ENCODE peak calls at places on chromosomes 12 and 14, in eight cellular contexts. I is cardiac muscle cell; Q is endodermal cell; M is fibroblast of lung; Z is effector memory CD4-positive, alpha-beta T cell; P is GM23248; J is upper lobe of right lung; O is ovary. Y is an unnamed sample.

GRCh38 chr12:132827763-132828703 is 636 bp downstream of the GOLGA3 start:
- DNase-seq in I (peak; percentile 52), Q (peak; percentile 74), M (peak; percentile 85), Z (peak; percentile 8), P (peak; percentile 88), J (peak; percentile 73), O (peak; percentile 13), Y (no peak)

GRCh38 chr12:40469736-40470135 is 222.5 kb upstream of the CNTN1 start:
- DNase-seq in I (no peak), Q (no peak), M (no peak), Z (no peak), P (no peak), J (no peak), O (no peak), Y (no peak)

GRCh38 chr14:95496690-95497241 is 19.7 kb downstream of the SYNE3 start:
- DNase-seq in I (no peak), Q (no peak), M (peak; percentile 73), Z (no peak), P (no peak), J (no peak), O (peak; percentile 81), Y (no peak)

GRCh38 chr12:91858186-91858585 is 287.5 kb downstream of the BTG1 start:
- DNase-seq in I (no peak), Q (no peak), M (no peak), Z (no peak), P (no peak), J (no peak), O (no peak), Y (no peak)

GRCh38 chr12:51326762-51327439 is 2.9 kb upstream of the BIN2 start:
- DNase-seq in I (no peak), Q (no peak), M (peak; percentile 78), Z (no peak), P (peak; percentile 79), J (peak; percentile 73), O (no peak), Y (no peak)

GRCh38 chr12:40662366-40662765 is 29.9 kb upstream of the CNTN1 start:
- DNase-seq in I (no peak), Q (no peak), M (no peak), Z (no peak), P (no peak), J (no peak), O (no peak), Y (no peak)

GRCh38 chr12:2372178-2372577 is 319.4 kb downstream of the CACNA1C start:
- DNase-seq in I (no peak), Q (peak; percentile 37), M (no peak), Z (no peak), P (no peak), J (peak; percentile 16), O (no peak), Y (no peak)

GRCh38 chr12:4307593-4308333 is 13.2 kb upstream of the TIGAR start:
- DNase-seq in I (peak; percentile 85), Q (peak; percentile 98), M (peak; percentile 76), Z (no peak), P (peak; percentile 80), J (peak; percentile 72), O (peak; percentile 51), Y (peak; percentile 98)

GRCh38 chr14:89221109-89221508 is 195.9 kb downstream of the FOXN3 start:
- DNase-seq in I (no peak), Q (no peak), M (peak; percentile 84), Z (no peak), P (peak; percentile 77), J (no peak), O (no peak), Y (no peak)

GRCh38 chr14:73476451-73476905 is 14.3 kb upstream of the RIOX1 start:
- DNase-seq in I (no peak), Q (no peak), M (no peak), Z (no peak), P (no peak), J (no peak), O (no peak), Y (no peak)

GRCh38 chr12:43066471-43066870 is 476.9 kb upstream of the PRICKLE1 start:
- DNase-seq in I (no peak), Q (no peak), M (peak; percentile 60), Z (no peak), P (no peak), J (no peak), O (no peak), Y (no peak)

GRCh38 chr12:16857456-16857923 is 251.5 kb upstream of the LMO3 start:
- DNase-seq in I (no peak), Q (no peak), M (no peak), Z (no peak), P (no peak), J (no peak), O (no peak), Y (no peak)

GRCh38 chr14:90661881-90662280 is 154.3 kb downstream of the TTC7B start:
- DNase-seq in I (no peak), Q (no peak), M (no peak), Z (no peak), P (no peak), J (peak; percentile 72), O (no peak), Y (no peak)
- H3K27ac ChIP-seq in I (no peak overlapping the region), Q (no peak overlapping the region), M (no peak overlapping the region), Z (no peak overlapping the region), P (no peak overlapping the region), J (peak overlapping the region; percentile 53), O (no peak overlapping the region), Y (no peak overlapping the region)

GRCh38 chr12:15726029-15726756 is 63.0 kb downstream of the EPS8 start:
- DNase-seq in I (no peak), Q (no peak), M (no peak), Z (no peak), P (peak; percentile 52), J (no peak), O (no peak), Y (no peak)
- H3K27ac ChIP-seq in I (no peak overlapping the region), Q (no peak overlapping the region), M (no peak overlapping the region), Z (no peak overlapping the region), P (peak overlapping the region; percentile 92), J (peak overlapping the region; percentile 28), O (no peak overlapping the region), Y (no peak overlapping the region)

DNA sequence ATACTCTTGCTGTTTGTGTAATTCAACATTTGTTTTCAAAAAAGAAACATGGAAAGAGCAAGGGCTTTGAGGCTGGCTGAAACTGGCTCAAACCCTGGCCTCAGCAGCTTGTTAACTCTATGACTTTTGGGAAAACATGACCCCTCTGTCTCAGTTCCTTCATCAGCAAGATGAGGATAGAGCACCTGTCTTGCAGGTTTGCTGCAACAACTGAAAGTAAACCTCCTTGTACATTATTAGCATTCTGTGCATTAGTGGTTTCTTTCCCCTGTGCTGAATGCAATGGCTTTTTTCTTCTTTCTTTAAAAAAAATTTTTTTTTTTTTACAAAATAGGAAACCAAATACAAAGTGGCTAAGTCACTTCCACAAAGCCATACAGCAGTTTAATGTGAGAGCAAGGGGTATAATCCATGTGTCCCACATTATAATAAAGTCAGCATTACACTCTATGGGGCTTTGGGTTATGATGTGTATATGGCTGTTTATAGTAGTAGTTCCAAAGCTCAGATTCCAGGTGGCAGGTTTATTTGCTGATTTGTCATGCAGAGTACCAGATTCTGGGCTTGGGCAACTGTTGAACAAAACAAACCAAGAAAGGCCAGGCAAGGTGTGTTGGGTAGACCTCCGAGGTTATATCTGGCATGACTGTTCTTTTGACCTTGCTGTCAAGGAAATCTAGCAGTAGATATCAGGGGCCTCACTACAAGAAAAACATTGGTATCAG is 194.6 kb upstream of the CNOT2 start:
- DNase-seq in I (no peak), Q (no peak), M (no peak), Z (no peak), P (no peak), J (no peak), O (no peak), Y (no peak)
- H3K27ac ChIP-seq in I (no peak overlapping the region), Q (no peak overlapping the region), M (no peak overlapping the region), Z (no peak overlapping the region), P (no peak overlapping the region), J (no peak overlapping the region), O (no peak overlapping the region), Y (no peak overlapping the region)

GRCh38 chr12:64086946-64087345 is 135.2 kb downstream of the KICS2 start:
- DNase-seq in I (no peak), Q (no peak), M (no peak), Z (no peak), P (no peak), J (no peak), O (no peak), Y (no peak)

GRCh38 chr12:64082866-64083268 is 139.2 kb downstream of the KICS2 start:
- DNase-seq in I (no peak), Q (no peak), M (no peak), Z (no peak), P (no peak), J (no peak), O (no peak), Y (no peak)

GRCh38 chr12:64085154-64085553 is 136.9 kb downstream of the KICS2 start:
- DNase-seq in I (no peak), Q (no peak), M (no peak), Z (no peak), P (no peak), J (no peak), O (no peak), Y (no peak)

GRCh38 chr12:64083285-64084210 is 138.5 kb downstream of the KICS2 start:
- DNase-seq in I (no peak), Q (no peak), M (peak; percentile 93), Z (no peak), P (peak; percentile 94), J (no peak), O (peak; percentile 88), Y (no peak)

GRCh38 chr12:64085996-64086395 is 136.1 kb downstream of the KICS2 start:
- DNase-seq in I (no peak), Q (no peak), M (no peak), Z (no peak), P (peak; percentile 67), J (no peak), O (no peak), Y (no peak)
- H3K27ac ChIP-seq in I (no peak overlapping the region), Q (no peak overlapping the region), M (peak overlapping the region; percentile 68), Z (no peak overlapping the region), P (peak overlapping the region; percentile 85), J (no peak overlapping the region), O (no peak overlapping the region), Y (no peak overlapping the region)

GRCh38 chr14:104394606-104394910 is 185.0 kb upstream of the C14orf180 start:
- DNase-seq in I (no peak), Q (no peak), M (no peak), Z (no peak), P (no peak), J (no peak), O (no peak), Y (peak; percentile 17)

GRCh38 chr14:104393898-104394605 is 185.5 kb upstream of the C14orf180 start:
- DNase-seq in I (no peak), Q (no peak), M (no peak), Z (peak; percentile 65), P (no peak), J (peak; percentile 68), O (no peak), Y (peak; percentile 24)

GRCh38 chr14:104392396-104393198 is 187.0 kb upstream of the C14orf180 start:
- DNase-seq in I (no peak), Q (no peak), M (no peak), Z (no peak), P (no peak), J (peak; percentile 57), O (peak; percentile 6), Y (peak; percentile 17)

GRCh38 chr14:104392001-104392395 is 187.6 kb upstream of the C14orf180 start:
- DNase-seq in I (no peak), Q (no peak), M (no peak), Z (no peak), P (no peak), J (peak; percentile 45), O (no peak), Y (peak; percentile 25)

GRCh38 chr14:104393199-104393897 is 186.2 kb upstream of the C14orf180 start:
- DNase-seq in I (no peak), Q (no peak), M (no peak), Z (no peak), P (no peak), J (peak; percentile 61), O (no peak), Y (peak; percentile 20)
- H3K27ac ChIP-seq in I (no peak overlapping the region), Q (no peak overlapping the region), M (no peak overlapping the region), Z (peak overlapping the region; percentile 69), P (no peak overlapping the region), J (no peak overlapping the region), O (no peak overlapping the region), Y (no peak overlapping the region)

GRCh38 chr12:64088431-64089349 is 133.4 kb downstream of the KICS2 start:
- DNase-seq in I (peak; percentile 47), Q (peak; percentile 80), M (peak; percentile 96), Z (no peak), P (peak; percentile 96), J (no peak), O (peak; percentile 64), Y (peak; percentile 71)
- H3K27ac ChIP-seq in I (no peak overlapping the region), Q (no peak overlapping the region), M (peak overlapping the region; percentile 98), Z (no peak overlapping the region), P (peak overlapping the region; percentile 85), J (peak overlapping the region; percentile 71), O (no peak overlapping the region), Y (no peak overlapping the region)

Y was measured in H9.